ENCODE peak calls at places on chromosomes 7 and 10, in seven cellular contexts. N is H9; M is CD8-positive, alpha-beta memory T cell; S is heart left ventricle; L is fibroblast of lung; Y is vagina; O is lung. G is an unnamed sample.

GRCh38 chr7:2633538-2634264 is 1.9 kb downstream of the TTYH3 start:
- DNase-seq in Y (no peak), N (no peak), L (peak), S (peak), O (peak), M (no peak), G (peak)

GRCh38 chr10:118712080-118712479 is 42.7 kb downstream of the CACUL1 start:
- DNase-seq in S (no peak), M (no peak), N (no peak), L (no peak), Y (no peak), O (no peak), G (no peak)

GRCh38 chr10:51700228-51700835 is 937 bp upstream of the CSTF2T start:
- DNase-seq in L (peak), M (no peak), O (peak), Y (no peak), N (no peak), S (no peak), G (no peak)

GRCh38 chr10:77105756-77106155 is 531.9 kb downstream of the KCNMA1 start:
- DNase-seq in S (no peak), Y (no peak), O (no peak), M (no peak), N (no peak), L (peak), G (no peak)

GRCh38 chr10:30747633-30748032 is 118.1 kb upstream of the LYZL2 start:
- DNase-seq in Y (no peak), S (no peak), M (no peak), N (no peak), O (no peak), L (peak), G (peak)

GRCh38 chr10:57513637-57514036 is 754.1 kb downstream of the IPMK start:
- DNase-seq in S (no peak), L (no peak), Y (no peak), O (no peak), M (no peak), N (no peak), G (no peak)

GRCh38 chr10:62045765-62046521 is 144.4 kb downstream of the ARID5B start:
- DNase-seq in L (peak), M (no peak), N (no peak), O (no peak), Y (no peak), S (no peak), G (peak)

GRCh38 chr7:147535619-147536200 is 1054.9 kb upstream of the C7orf33 start:
- DNase-seq in Y (no peak), S (no peak), O (no peak), N (no peak), L (peak), M (no peak), G (peak)

GRCh38 chr10:63555330-63555729 is 34.1 kb downstream of the REEP3 start:
- DNase-seq in S (no peak), L (no peak), O (no peak), M (no peak), Y (no peak), N (no peak), G (no peak)
- H3K27ac ChIP-seq in S (no peak), L (peak), O (no peak), M (no peak), Y (no peak), N (no peak), G (no peak)

GRCh38 chr7:919924-920341 is 34.5 kb downstream of the ADAP1 start:
- DNase-seq in N (no peak), Y (no peak), M (no peak), S (peak), L (no peak), O (no peak), G (no peak)

GRCh38 chr7:922334-923107 is 32.0 kb downstream of the ADAP1 start:
- DNase-seq in Y (no peak), M (peak), S (peak), O (no peak), N (no peak), L (no peak), G (no peak)

GRCh38 chr7:921581-922333 is 32.7 kb downstream of the ADAP1 start:
- DNase-seq in S (peak), O (no peak), L (no peak), M (no peak), Y (no peak), N (no peak), G (no peak)

GRCh38 chr7:920351-921070 is 34.0 kb downstream of the ADAP1 start:
- DNase-seq in O (no peak), L (no peak), Y (no peak), M (no peak), S (peak), N (no peak), G (no peak)

GRCh38 chr7:921071-921461 is 33.4 kb downstream of the ADAP1 start:
- DNase-seq in M (no peak), S (no peak), N (no peak), L (no peak), Y (no peak), O (no peak), G (no peak)
- H3K27ac ChIP-seq in M (no peak), S (no peak), N (no peak), L (no peak), Y (no peak), O (no peak), G (no peak)

GRCh38 chr7:106056513-106057203 is 55.5 kb downstream of the SYPL1 start:
- DNase-seq in O (peak), M (peak), S (peak), Y (no peak), N (peak), L (peak), G (peak)
- H3K27ac ChIP-seq in O (no peak), M (no peak), S (no peak), Y (no peak), N (no peak), L (no peak), G (no peak)

GRCh38 chr10:72337039-72337629 is 17.6 kb downstream of the DNAJB12 start:
- DNase-seq in O (peak), M (peak), Y (no peak), S (peak), L (peak), N (peak), G (no peak)
- H3K27ac ChIP-seq in O (no peak), M (no peak), Y (peak), S (peak), L (no peak), N (no peak), G (no peak)

GRCh38 chr7:148543-148931 is 43.8 kb upstream of the FAM20C start:
- DNase-seq in O (no peak), S (no peak), L (no peak), Y (no peak), M (no peak), N (no peak), G (no peak)
- H3K27ac ChIP-seq in O (peak), S (peak), L (peak), Y (peak), M (peak), N (no peak), G (no peak)

DNA sequence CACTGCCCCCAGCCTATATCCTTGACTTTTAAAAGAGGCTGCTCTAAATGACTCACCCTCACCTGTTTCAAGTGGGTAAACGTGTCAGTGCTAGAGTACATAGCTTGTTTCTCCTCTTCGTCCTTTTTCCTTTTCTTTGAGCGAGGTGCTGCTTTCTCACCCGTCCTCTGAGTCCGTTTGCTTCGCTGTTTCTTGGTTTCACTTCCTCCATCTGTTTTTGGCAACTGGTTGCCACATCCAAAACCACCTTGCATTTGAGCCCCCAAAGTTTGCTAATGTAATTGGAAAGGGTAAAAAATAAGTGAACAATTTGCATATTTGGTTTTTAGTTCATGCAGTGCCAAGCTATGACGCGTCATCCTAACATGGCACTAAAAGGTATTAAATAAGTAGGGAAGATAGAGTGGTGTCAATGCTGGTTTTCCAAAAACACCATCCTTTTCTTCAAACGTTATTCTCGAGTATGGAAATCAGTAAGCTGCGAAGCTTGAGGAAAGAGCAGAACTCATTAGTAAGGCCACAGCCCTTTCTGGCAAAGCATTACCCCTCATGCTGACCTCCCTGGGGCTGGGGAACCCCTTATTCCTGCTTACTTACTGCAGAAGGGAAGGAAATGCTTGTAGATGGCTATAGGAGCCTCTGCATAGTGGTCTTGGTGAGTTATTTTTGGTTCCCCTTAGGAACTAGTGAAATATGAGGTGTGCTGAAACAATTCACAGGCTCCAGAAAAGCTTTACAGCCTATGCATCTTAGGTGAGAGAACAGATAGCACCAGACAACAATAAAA is 133.5 kb downstream of the GALNT11 start:
- DNase-seq in Y (no peak), S (no peak), N (no peak), M (no peak), L (no peak), O (no peak), G (no peak)
- H3K27ac ChIP-seq in Y (no peak), S (no peak), N (no peak), M (no peak), L (no peak), O (no peak), G (no peak)

GRCh38 chr10:88881922-88882645 is 2.0 kb downstream of the STAMBPL1 start:
- DNase-seq in M (no peak), O (no peak), S (no peak), L (peak), N (no peak), Y (no peak), G (no peak)

GRCh38 chr10:88880287-88881094 is 446 bp downstream of the STAMBPL1 start:
- DNase-seq in O (peak), L (peak), S (peak), M (peak), Y (peak), N (peak), G (no peak)

GRCh38 chr10:88886557-88886956 is 6.5 kb downstream of the STAMBPL1 start:
- DNase-seq in N (no peak), M (no peak), O (no peak), L (no peak), Y (no peak), S (no peak), G (no peak)

GRCh38 chr10:88881335-88881734 is 1.3 kb downstream of the STAMBPL1 start:
- DNase-seq in O (no peak), S (no peak), L (peak), M (no peak), Y (no peak), N (no peak), G (no peak)

GRCh38 chr10:88883443-88883799 is 3.4 kb downstream of the STAMBPL1 start:
- DNase-seq in S (no peak), O (no peak), M (peak), Y (no peak), L (peak), N (no peak), G (no peak)
- H3K27ac ChIP-seq in S (no peak), O (no peak), M (no peak), Y (no peak), L (peak), N (no peak), G (no peak)

DNA sequence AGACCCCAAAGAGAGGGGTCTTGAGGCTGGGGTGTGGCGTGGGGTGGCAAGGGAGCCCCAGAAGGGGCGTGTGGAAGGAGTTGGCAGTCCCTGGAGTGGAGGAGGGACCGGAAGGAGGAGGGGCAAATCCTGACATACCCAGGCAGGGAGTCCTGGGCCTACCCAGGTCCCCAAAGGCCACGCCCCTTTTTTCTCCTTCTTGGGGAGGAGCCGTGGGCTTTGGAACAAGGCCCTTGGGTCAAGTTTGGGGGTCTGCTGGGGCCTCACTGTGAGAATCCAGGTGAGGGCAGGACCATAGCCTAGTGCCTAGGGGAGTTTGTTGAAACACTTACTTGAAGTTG is 1.2 kb upstream of the SMARCD3 start:
- DNase-seq in L (peak), N (peak), M (no peak), S (peak), Y (no peak), O (peak), G (no peak)
- H3K27ac ChIP-seq in L (peak), N (no peak), M (no peak), S (peak), Y (peak), O (peak), G (no peak)

DNA sequence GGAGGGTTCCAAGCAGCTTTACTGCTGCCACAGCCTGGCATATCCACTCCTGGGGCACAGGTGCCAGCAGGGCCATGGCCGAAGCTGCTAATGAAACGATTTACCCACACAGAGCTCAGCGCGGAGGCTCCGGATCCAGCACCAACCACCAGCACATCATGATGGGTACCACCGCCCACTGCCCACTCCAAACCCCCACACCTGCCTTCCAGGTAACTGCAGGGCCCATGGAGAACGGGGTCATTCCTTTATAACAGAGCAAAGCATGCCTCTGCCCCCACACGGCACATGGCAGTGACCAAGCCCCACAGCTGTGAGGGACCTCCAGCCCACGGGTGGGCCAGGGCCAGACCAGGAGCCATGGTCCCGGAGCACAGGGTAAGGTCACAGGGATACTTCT is 53.2 kb downstream of the EBF3 start:
- DNase-seq in S (no peak), M (no peak), Y (no peak), L (no peak), O (no peak), N (no peak), G (no peak)
- H3K27ac ChIP-seq in S (no peak), M (no peak), Y (no peak), L (no peak), O (no peak), N (no peak), G (no peak)

DNA sequence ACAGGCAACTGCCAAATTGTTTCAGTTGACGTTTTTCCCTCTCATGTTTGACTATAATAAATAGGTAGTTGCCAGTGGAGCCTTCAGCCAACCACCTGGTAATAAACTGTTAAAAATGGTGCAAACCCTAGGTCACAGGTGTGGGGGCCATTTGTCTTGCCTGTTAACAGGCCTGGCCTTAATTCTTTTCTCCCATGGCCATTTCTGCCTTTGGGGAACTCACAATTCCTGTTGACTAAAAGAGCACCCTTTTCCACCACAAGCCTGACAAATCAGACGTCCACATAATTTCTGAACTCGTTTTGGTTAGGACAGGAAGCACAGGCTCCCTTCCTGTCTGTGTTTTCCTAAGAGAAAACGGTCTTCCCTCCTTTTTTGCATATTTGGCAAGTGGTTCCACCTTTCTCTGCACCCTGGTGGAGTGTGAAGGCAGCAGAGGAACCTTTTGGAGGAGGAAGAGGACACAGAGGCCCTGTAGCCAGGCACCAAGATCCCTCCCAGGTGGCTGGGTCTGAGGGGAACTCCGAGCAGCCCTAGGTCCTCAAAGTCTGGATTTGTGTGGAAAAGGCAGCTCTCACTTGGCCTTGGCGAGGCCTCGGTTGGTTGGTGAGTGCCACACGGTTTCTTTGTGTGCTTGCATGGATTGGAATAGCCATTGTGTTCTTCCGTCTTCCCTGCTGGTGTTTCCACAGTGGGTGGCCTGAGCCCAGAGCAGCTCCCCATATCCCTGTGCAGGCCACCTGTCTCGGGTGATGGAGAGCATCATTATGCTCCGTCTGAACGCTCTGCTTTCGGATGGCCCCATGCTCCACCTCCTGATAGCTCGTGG is 4.0 kb downstream of the IKZF1 start:
- DNase-seq in N (no peak), S (no peak), O (no peak), M (no peak), L (no peak), Y (no peak), G (no peak)
- H3K27ac ChIP-seq in N (no peak), S (no peak), O (no peak), M (peak), L (no peak), Y (peak), G (no peak)

G was measured in AG04450.